ENCODE peak calls at places on chromosomes 11 and 22, in eight cellular contexts. E, S, L, X, R, I, A and W are unnamed samples.

GRCh38 chr11:121321614-121322243 is 29.2 kb downstream of the SC5D start:
- DNase-seq in E (peak; percentile 42), S (peak; percentile 70), L (no peak), X (no peak), R (no peak), I (peak; percentile 67), A (peak; percentile 20), W (no peak)

GRCh38 chr11:1160231-1161101 is 2.7 kb downstream of the MUC5AC start:
- DNase-seq in E (peak; percentile 70), S (peak; percentile 40), L (no peak), X (no peak), R (no peak), I (no peak), A (no peak), W (no peak)

GRCh38 chr11:79086056-79086455 is 354.8 kb downstream of the TENM4 start:
- DNase-seq in E (no peak), S (no peak), L (no peak), X (no peak), R (no peak), I (peak; percentile 46), A (no peak), W (no peak)

GRCh38 chr11:133501643-133502535 is 30.4 kb downstream of the OPCML start:
- DNase-seq in E (peak; percentile 47), S (no peak), L (no peak), X (no peak), R (no peak), I (no peak), A (no peak), W (no peak)

GRCh38 chr11:71446942-71447688 is 1.1 kb downstream of the DHCR7 start:
- DNase-seq in E (no peak), S (peak; percentile 51), L (peak; percentile 73), X (no peak), R (no peak), I (no peak), A (peak; percentile 85), W (no peak)

GRCh38 chr11:35567737-35568465 is 42.5 kb upstream of the PAMR1 start:
- DNase-seq in E (no peak), S (no peak), L (no peak), X (no peak), R (no peak), I (no peak), A (no peak), W (no peak)

GRCh38 chr22:35957589-35957988 is 71.0 kb downstream of the RBFOX2 start:
- DNase-seq in E (no peak), S (no peak), L (no peak), X (no peak), R (no peak), I (no peak), A (no peak), W (no peak)

GRCh38 chr22:20319041-20319744 is 667 bp downstream of the DGCR6L start:
- DNase-seq in E (peak; percentile 64), S (peak; percentile 45), L (peak; percentile 60), X (no peak), R (no peak), I (peak; percentile 42), A (no peak), W (no peak)

GRCh38 chr11:6443269-6444003 is 2.6 kb upstream of the HPX start:
- DNase-seq in E (peak; percentile 82), S (peak; percentile 73), L (peak; percentile 79), X (no peak), R (no peak), I (peak; percentile 68), A (peak; percentile 72), W (peak; percentile 13)

GRCh38 chr11:70862093-70862492 is 390.3 kb downstream of the SHANK2 start:
- DNase-seq in E (no peak), S (no peak), L (no peak), X (no peak), R (no peak), I (peak; percentile 31), A (no peak), W (no peak)

GRCh38 chr22:27088026-27088425 is 430.6 kb downstream of the MIAT start:
- DNase-seq in E (no peak), S (no peak), L (no peak), X (no peak), R (no peak), I (no peak), A (peak; percentile 45), W (no peak)

GRCh38 chr11:117972589-117973445 is 13.4 kb upstream of the IL10RA start:
- DNase-seq in E (no peak), S (no peak), L (no peak), X (no peak), R (no peak), I (no peak), A (peak; percentile 10), W (no peak)

GRCh38 chr11:61357233-61357893 is 4.3 kb downstream of the CYB561A3 start:
- DNase-seq in E (no peak), S (peak; percentile 81), L (no peak), X (peak; percentile 92), R (no peak), I (no peak), A (no peak), W (peak; percentile 80)

GRCh38 chr11:115545811-115546210 is 41.6 kb upstream of the CADM1 start:
- DNase-seq in E (no peak), S (no peak), L (no peak), X (no peak), R (no peak), I (no peak), A (no peak), W (no peak)

GRCh38 chr22:36323182-36323854 is 64.4 kb downstream of the MYH9 start:
- DNase-seq in E (no peak), S (peak; percentile 64), L (peak; percentile 97), X (no peak), R (no peak), I (no peak), A (peak; percentile 92), W (no peak)

GRCh38 chr22:49753961-49754673 is 73.6 kb downstream of the BRD1 start:
- DNase-seq in E (peak; percentile 64), S (peak; percentile 44), L (peak; percentile 53), X (no peak), R (no peak), I (no peak), A (no peak), W (no peak)

GRCh38 chr11:19714387-19715363 is 2.0 kb downstream of the NAV2 start:
- DNase-seq in E (peak; percentile 70), S (no peak), L (peak; percentile 84), X (no peak), R (no peak), I (no peak), A (peak; percentile 47), W (no peak)

GRCh38 chr11:83034673-83035014 is 37.1 kb downstream of the RAB30 start:
- DNase-seq in E (no peak), S (no peak), L (no peak), X (no peak), R (no peak), I (no peak), A (no peak), W (no peak)
- H3K4me3 ChIP-seq in E (no peak overlapping the region), S (no peak overlapping the region), L (peak overlapping the region; percentile 38), X (no peak overlapping the region), R (peak overlapping the region; percentile 59), I (peak overlapping the region; percentile 36), A (no peak overlapping the region), W (no peak overlapping the region)

GRCh38 chr11:48055292-48056132 is 75.2 kb downstream of the PTPRJ start:
- DNase-seq in E (no peak), S (peak; percentile 84), L (no peak), X (no peak), R (no peak), I (no peak), A (peak; percentile 33), W (no peak)
- H3K4me3 ChIP-seq in E (no peak overlapping the region), S (no peak overlapping the region), L (no peak overlapping the region), X (peak overlapping the region; percentile 2), R (no peak overlapping the region), I (no peak overlapping the region), A (no peak overlapping the region), W (no peak overlapping the region)

GRCh38 chr11:86922225-86922624 is 33.0 kb downstream of the FZD4 start:
- DNase-seq in E (no peak), S (no peak), L (no peak), X (no peak), R (no peak), I (no peak), A (no peak), W (no peak)
- H3K4me3 ChIP-seq in E (no peak overlapping the region), S (no peak overlapping the region), L (no peak overlapping the region), X (no peak overlapping the region), R (no peak overlapping the region), I (no peak overlapping the region), A (no peak overlapping the region), W (no peak overlapping the region)

GRCh38 chr11:129815596-129816461 is at the start of gene TMEM45B:
- DNase-seq in E (peak; percentile 80), S (peak; percentile 80), L (no peak), X (no peak), R (no peak), I (peak; percentile 25), A (peak; percentile 4), W (no peak)
- H3K4me3 ChIP-seq in E (peak within 1 kb of the TSS; percentile 40), S (peak within 1 kb of the TSS; percentile 22), L (peak within 1 kb of the TSS; percentile 17), X (no peak within 1 kb of the TSS), R (no peak within 1 kb of the TSS), I (peak within 1 kb of the TSS; percentile 46), A (peak within 1 kb of the TSS; percentile 27), W (no peak within 1 kb of the TSS)

GRCh38 chr22:39931271-39931670 is 28.9 kb upstream of the TMA7B start:
- DNase-seq in E (no peak), S (no peak), L (no peak), X (no peak), R (no peak), I (no peak), A (no peak), W (no peak)

GRCh38 chr22:39926175-39927152 is 25.6 kb downstream of the GRAP2 start:
- DNase-seq in E (no peak), S (no peak), L (no peak), X (no peak), R (no peak), I (no peak), A (no peak), W (no peak)

GRCh38 chr22:39932166-39932565 is 28.0 kb upstream of the TMA7B start:
- DNase-seq in E (no peak), S (no peak), L (no peak), X (no peak), R (no peak), I (no peak), A (no peak), W (no peak)

GRCh38 chr22:39927544-39927943 is 26.7 kb downstream of the GRAP2 start:
- DNase-seq in E (peak; percentile 33), S (no peak), L (no peak), X (no peak), R (no peak), I (no peak), A (no peak), W (no peak)

GRCh38 chr22:39928556-39929401 is 27.9 kb downstream of the GRAP2 start:
- DNase-seq in E (no peak), S (no peak), L (no peak), X (no peak), R (no peak), I (no peak), A (no peak), W (no peak)
- H3K4me3 ChIP-seq in E (no peak overlapping the region), S (no peak overlapping the region), L (no peak overlapping the region), X (no peak overlapping the region), R (no peak overlapping the region), I (no peak overlapping the region), A (no peak overlapping the region), W (no peak overlapping the region)

GRCh38 chr11:75492181-75492820 is 33.4 kb downstream of the GDPD5 start:
- DNase-seq in E (no peak), S (peak; percentile 74), L (no peak), X (no peak), R (no peak), I (peak; percentile 52), A (peak; percentile 11), W (no peak)
- H3K4me3 ChIP-seq in E (no peak overlapping the region), S (no peak overlapping the region), L (no peak overlapping the region), X (no peak overlapping the region), R (no peak overlapping the region), I (no peak overlapping the region), A (no peak overlapping the region), W (peak overlapping the region; percentile 37)